ENCODE peak calls at places on chromosomes 3 and 15, in eight cellular contexts. One of them, this sample, is unnamed.
A peak's percentile ranks its signal among the peaks of the same experiment; 100 is the strongest.

GRCh38 chr15:92025717-92026270 is 172.3 kb downstream of the SLCO3A1 start:
- DNase-seq in GM04503: no peak
- DNase-seq in fibroblast of lung: no peak
- DNase-seq in left cardiac atrium: no peak
- DNase-seq in CD8-positive, alpha-beta memory T cell: no peak
- DNase-seq in sciatic nerve: no peak
- DNase-seq in T-helper 1 cell: no peak
- DNase-seq in ACHN: no peak
- DNase-seq in this sample: no peak

GRCh38 chr15:99155961-99156443 is 51.1 kb downstream of the SYNM start:
- DNase-seq in GM04503: no peak
- DNase-seq in fibroblast of lung: peak; percentile 64
- DNase-seq in left cardiac atrium: no peak
- DNase-seq in CD8-positive, alpha-beta memory T cell: no peak
- DNase-seq in sciatic nerve: no peak
- DNase-seq in T-helper 1 cell: no peak
- DNase-seq in ACHN: no peak
- DNase-seq in this sample: peak; percentile 42

GRCh38 chr3:132723024-132723462 is 834 bp upstream of the NPHP3 start:
- DNase-seq in GM04503: peak; percentile 52
- DNase-seq in fibroblast of lung: no peak
- DNase-seq in left cardiac atrium: no peak
- DNase-seq in CD8-positive, alpha-beta memory T cell: no peak
- DNase-seq in sciatic nerve: no peak
- DNase-seq in T-helper 1 cell: no peak
- DNase-seq in ACHN: no peak
- DNase-seq in this sample: no peak

GRCh38 chr3:188947401-188947982 is 224.3 kb upstream of the TPRG1 start:
- DNase-seq in GM04503: no peak
- DNase-seq in fibroblast of lung: peak; percentile 81
- DNase-seq in left cardiac atrium: peak; percentile 87
- DNase-seq in CD8-positive, alpha-beta memory T cell: no peak
- DNase-seq in sciatic nerve: peak; percentile 87
- DNase-seq in T-helper 1 cell: no peak
- DNase-seq in ACHN: peak; percentile 81
- DNase-seq in this sample: peak; percentile 83

GRCh38 chr15:64749167-64749566 is 26.2 kb downstream of the RBPMS2 start:
- DNase-seq in GM04503: peak; percentile 7
- DNase-seq in fibroblast of lung: peak; percentile 84
- DNase-seq in left cardiac atrium: peak; percentile 36
- DNase-seq in CD8-positive, alpha-beta memory T cell: no peak
- DNase-seq in sciatic nerve: no peak
- DNase-seq in T-helper 1 cell: no peak
- DNase-seq in ACHN: peak; percentile 5
- DNase-seq in this sample: peak; percentile 84

GRCh38 chr15:60660290-60661051 is 181.5 kb upstream of the ICE2 start:
- DNase-seq in GM04503: peak; percentile 74
- DNase-seq in fibroblast of lung: peak; percentile 73
- DNase-seq in left cardiac atrium: peak; percentile 42
- DNase-seq in CD8-positive, alpha-beta memory T cell: no peak
- DNase-seq in sciatic nerve: no peak
- DNase-seq in T-helper 1 cell: no peak
- DNase-seq in ACHN: no peak
- DNase-seq in this sample: peak; percentile 51

GRCh38 chr3:196135693-196136639 is 54.1 kb upstream of the TFRC start:
- DNase-seq in GM04503: no peak
- DNase-seq in fibroblast of lung: no peak
- DNase-seq in left cardiac atrium: no peak
- DNase-seq in CD8-positive, alpha-beta memory T cell: no peak
- DNase-seq in sciatic nerve: no peak
- DNase-seq in T-helper 1 cell: no peak
- DNase-seq in ACHN: no peak
- DNase-seq in this sample: no peak

GRCh38 chr3:15491143-15491542 is 30.4 kb downstream of the COLQ start:
- DNase-seq in GM04503: no peak
- DNase-seq in fibroblast of lung: no peak
- DNase-seq in left cardiac atrium: no peak
- DNase-seq in CD8-positive, alpha-beta memory T cell: no peak
- DNase-seq in sciatic nerve: no peak
- DNase-seq in T-helper 1 cell: no peak
- DNase-seq in ACHN: no peak
- DNase-seq in this sample: no peak

GRCh38 chr3:50150863-50151686 is 4.0 kb upstream of the SEMA3F start:
- DNase-seq in GM04503: no peak
- DNase-seq in fibroblast of lung: no peak
- DNase-seq in left cardiac atrium: no peak
- DNase-seq in CD8-positive, alpha-beta memory T cell: no peak
- DNase-seq in sciatic nerve: no peak
- DNase-seq in T-helper 1 cell: no peak
- DNase-seq in ACHN: no peak
- DNase-seq in this sample: no peak